ENCODE peak calls at places on chromosomes 6 and 20, in ten cellular contexts. S is foreskin fibroblast; M is Peyer's patch; U is cerebellar cortex; Y is right atrium auricular region; Q is COR-L47; L is ELR; T is CD8-positive, alpha-beta T cell; B is uterus; K is mesenchymal stem cell. E is an unnamed sample.

GRCh38 chr20:50710492-50711063 is 19.2 kb upstream of the RIPOR3 start:
- DNase-seq in S (peak; percentile 82), M (no peak), U (no peak), Y (no peak), Q (no peak), L (peak; percentile 82), T (no peak), B (no peak), K (peak; percentile 39), E (no peak)

GRCh38 chr6:121838842-121839241 is 403.4 kb downstream of the GJA1 start:
- DNase-seq in S (no peak), M (no peak), U (no peak), Y (no peak), Q (no peak), L (peak; percentile 29), T (no peak), B (no peak), K (peak; percentile 86), E (no peak)

GRCh38 chr6:43860285-43860684 is 90.3 kb downstream of the VEGFA start:
- DNase-seq in S (no peak), M (peak; percentile 18), U (no peak), Y (no peak), Q (peak; percentile 87), L (no peak), T (no peak), B (no peak), K (no peak), E (no peak)

GRCh38 chr6:11675610-11676009 is 103.0 kb downstream of the ADTRP start:
- DNase-seq in S (no peak), M (no peak), U (no peak), Y (no peak), Q (no peak), L (no peak), T (no peak), B (no peak), K (no peak), E (no peak)

GRCh38 chr20:49595811-49596545 is 28.0 kb upstream of the PTGIS start:
- DNase-seq in S (peak; percentile 83), M (no peak), U (no peak), Y (peak; percentile 68), Q (no peak), L (peak; percentile 86), T (no peak), B (peak; percentile 71), K (no peak), E (no peak)

GRCh38 chr6:131728296-131728939 is 17.6 kb upstream of the CTAGE9 start:
- DNase-seq in S (no peak), M (no peak), U (no peak), Y (no peak), Q (no peak), L (no peak), T (no peak), B (no peak), K (peak; percentile 5), E (no peak)

GRCh38 chr20:46621492-46621891 is 29.8 kb downstream of the SLC13A3 start:
- DNase-seq in S (peak; percentile 77), M (no peak), U (no peak), Y (no peak), Q (no peak), L (peak; percentile 44), T (no peak), B (no peak), K (peak; percentile 16), E (no peak)

GRCh38 chr20:38307371-38308046 is 3.6 kb downstream of the BPI start:
- DNase-seq in S (peak; percentile 28), M (no peak), U (no peak), Y (no peak), Q (no peak), L (peak; percentile 92), T (no peak), B (no peak), K (peak; percentile 52), E (no peak)

GRCh38 chr6:88882536-88882935 is 80.9 kb downstream of the RNGTT start:
- DNase-seq in S (no peak), M (no peak), U (no peak), Y (no peak), Q (no peak), L (no peak), T (no peak), B (no peak), K (no peak), E (no peak)

GRCh38 chr6:40377173-40377806 is 209.9 kb downstream of the LRFN2 start:
- DNase-seq in S (no peak), M (no peak), U (no peak), Y (no peak), Q (no peak), L (no peak), T (no peak), B (no peak), K (no peak), E (no peak)

E was measured in lower leg skin.